ENCODE peak calls at places on chromosomes 2 and 18, in seven cellular contexts. P, Z, J, C, D, L and A are unnamed samples.

GRCh38 chr2:146262606-146263005 is 1582.2 kb upstream of the ACVR2A start:
- DNase-seq in P (no peak), Z (no peak), J (no peak), C (no peak), D (no peak), L (no peak), A (no peak)

GRCh38 chr18:34576622-34577021 is 133.5 kb upstream of the DTNA start:
- DNase-seq in P (no peak), Z (no peak), J (no peak), C (no peak), D (no peak), L (no peak), A (no peak)

GRCh38 chr2:229927817-229928321 is 5.6 kb downstream of the FBXO36 start:
- DNase-seq in P (no peak), Z (no peak), J (no peak), C (no peak), D (peak; percentile 43), L (no peak), A (peak; percentile 71)

GRCh38 chr2:204325468-204325867 is 219.8 kb upstream of the PARD3B start:
- DNase-seq in P (peak; percentile 81), Z (peak; percentile 67), J (peak; percentile 87), C (peak; percentile 88), D (peak; percentile 82), L (peak; percentile 69), A (peak; percentile 87)

GRCh38 chr2:207782238-207783030 is 12.7 kb upstream of the FZD5 start:
- DNase-seq in P (no peak), Z (no peak), J (no peak), C (no peak), D (no peak), L (no peak), A (no peak)

GRCh38 chr18:29753379-29753778 is 1289.2 kb downstream of the DSC3 start:
- DNase-seq in P (no peak), Z (no peak), J (no peak), C (no peak), D (peak; percentile 57), L (no peak), A (peak; percentile 50)

GRCh38 chr2:127108090-127108523 is 1.2 kb upstream of the BIN1 start:
- DNase-seq in P (no peak), Z (no peak), J (no peak), C (no peak), D (no peak), L (peak; percentile 31), A (no peak)

GRCh38 chr2:192390401-192390800 is 195.7 kb upstream of the TMEFF2 start:
- DNase-seq in P (no peak), Z (no peak), J (no peak), C (no peak), D (no peak), L (no peak), A (no peak)

GRCh38 chr2:119311831-119312230 is 54.8 kb downstream of the C2orf76 start:
- DNase-seq in P (no peak), Z (no peak), J (no peak), C (no peak), D (no peak), L (no peak), A (no peak)

GRCh38 chr2:8120979-8121825 is 560.7 kb upstream of the ID2 start:
- DNase-seq in P (no peak), Z (no peak), J (peak; percentile 91), C (no peak), D (peak; percentile 22), L (no peak), A (peak; percentile 35)

GRCh38 chr18:49025426-49025766 is 74.6 kb upstream of the SMAD7 start:
- DNase-seq in P (no peak), Z (no peak), J (no peak), C (no peak), D (no peak), L (no peak), A (no peak)

GRCh38 chr2:156982615-156983014 is 274.9 kb upstream of the GALNT5 start:
- DNase-seq in P (no peak), Z (no peak), J (no peak), C (no peak), D (no peak), L (no peak), A (peak; percentile 0)

GRCh38 chr2:28915939-28916338 is 21.5 kb downstream of the WDR43 start:
- DNase-seq in P (no peak), Z (no peak), J (peak; percentile 78), C (no peak), D (peak; percentile 53), L (no peak), A (no peak)

GRCh38 chr2:37526856-37527255 is 144.6 kb downstream of the CDC42EP3 start:
- DNase-seq in P (no peak), Z (no peak), J (no peak), C (no peak), D (no peak), L (no peak), A (no peak)

GRCh38 chr2:37529830-37530452 is 141.5 kb downstream of the CDC42EP3 start:
- DNase-seq in P (no peak), Z (no peak), J (no peak), C (no peak), D (no peak), L (no peak), A (peak; percentile 20)

GRCh38 chr2:37527362-37527761 is 144.1 kb downstream of the CDC42EP3 start:
- DNase-seq in P (no peak), Z (no peak), J (no peak), C (no peak), D (no peak), L (no peak), A (no peak)

GRCh38 chr2:37532503-37532902 is 138.9 kb downstream of the CDC42EP3 start:
- DNase-seq in P (no peak), Z (no peak), J (no peak), C (no peak), D (no peak), L (no peak), A (no peak)
- H3K4ac ChIP-seq in P (no peak overlapping the region), Z (no peak overlapping the region), J (no peak overlapping the region), C (no peak overlapping the region), D (no peak overlapping the region), L (no peak overlapping the region), A (no peak overlapping the region)

GRCh38 chr2:97761192-97761591 is 47.8 kb downstream of the ZAP70 start:
- DNase-seq in P (no peak), Z (no peak), J (no peak), C (no peak), D (no peak), L (no peak), A (no peak)
- H3K4ac ChIP-seq in P (peak overlapping the region; percentile 57), Z (no peak overlapping the region), J (no peak overlapping the region), C (no peak overlapping the region), D (no peak overlapping the region), L (no peak overlapping the region), A (no peak overlapping the region)

GRCh38 chr18:36535202-36535935 is 237.9 kb downstream of the FHOD3 start:
- DNase-seq in P (no peak), Z (peak; percentile 29), J (no peak), C (no peak), D (no peak), L (peak; percentile 17), A (no peak)

GRCh38 chr18:36544036-36544725 is 246.7 kb downstream of the FHOD3 start:
- DNase-seq in P (no peak), Z (no peak), J (no peak), C (no peak), D (no peak), L (no peak), A (no peak)

GRCh38 chr18:36536426-36536825 is 238.9 kb downstream of the FHOD3 start:
- DNase-seq in P (peak; percentile 11), Z (peak; percentile 47), J (no peak), C (no peak), D (no peak), L (peak; percentile 31), A (no peak)

GRCh38 chr18:36537289-36537688 is 239.8 kb downstream of the FHOD3 start:
- DNase-seq in P (no peak), Z (peak; percentile 35), J (no peak), C (no peak), D (no peak), L (peak; percentile 7), A (no peak)

GRCh38 chr18:36539674-36540073 is 242.2 kb downstream of the FHOD3 start:
- DNase-seq in P (no peak), Z (no peak), J (no peak), C (no peak), D (no peak), L (no peak), A (peak; percentile 35)
- H3K4ac ChIP-seq in P (no peak overlapping the region), Z (no peak overlapping the region), J (no peak overlapping the region), C (no peak overlapping the region), D (no peak overlapping the region), L (no peak overlapping the region), A (no peak overlapping the region)

DNA sequence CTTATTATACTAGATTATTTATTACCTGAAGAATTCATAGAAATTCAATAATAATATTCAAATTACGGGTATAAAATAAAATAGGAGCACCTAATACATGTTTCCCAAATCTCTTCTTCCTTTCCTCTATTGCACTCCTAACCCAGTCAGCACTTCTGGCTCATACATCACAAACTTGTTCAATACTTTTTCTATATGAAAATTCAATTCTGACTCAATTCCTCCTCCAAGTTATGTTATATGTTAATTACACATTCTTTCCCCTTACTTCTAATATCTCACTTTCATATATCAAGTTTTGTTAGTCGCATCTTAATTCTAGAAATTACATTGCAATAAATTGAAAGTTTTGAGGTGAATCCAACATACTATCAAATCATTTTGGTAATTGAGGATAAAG is 17.9 kb upstream of the COL3A1 start:
- DNase-seq in P (no peak), Z (no peak), J (no peak), C (no peak), D (no peak), L (no peak), A (no peak)
- H3K4ac ChIP-seq in P (no peak overlapping the region), Z (no peak overlapping the region), J (no peak overlapping the region), C (no peak overlapping the region), D (no peak overlapping the region), L (no peak overlapping the region), A (no peak overlapping the region)

DNA sequence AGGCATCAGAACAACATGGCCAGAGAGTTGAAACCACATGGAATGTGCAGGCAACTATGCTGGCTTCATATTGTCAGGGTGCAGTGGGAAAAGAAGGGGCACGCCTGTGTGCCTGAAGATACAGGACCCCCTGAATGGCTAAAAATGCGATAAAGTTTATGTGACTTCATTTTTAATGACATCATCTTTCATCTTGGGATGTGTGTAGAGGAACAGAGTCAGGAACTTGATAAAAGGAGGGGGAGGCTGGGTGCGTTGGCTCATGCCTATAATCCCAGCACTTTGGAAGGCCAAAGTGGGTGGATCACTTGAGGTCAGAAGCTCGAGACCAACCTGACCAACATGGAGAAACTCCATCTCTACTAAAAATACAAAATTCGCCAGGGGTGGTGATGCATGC is 872.6 kb downstream of the TDRD15 start:
- DNase-seq in P (no peak), Z (no peak), J (no peak), C (no peak), D (no peak), L (no peak), A (no peak)
- H3K4ac ChIP-seq in P (no peak overlapping the region), Z (no peak overlapping the region), J (no peak overlapping the region), C (no peak overlapping the region), D (no peak overlapping the region), L (no peak overlapping the region), A (no peak overlapping the region)

GRCh38 chr2:62489702-62490101 is 16.3 kb downstream of the TMEM17 start:
- DNase-seq in P (no peak), Z (no peak), J (no peak), C (no peak), D (no peak), L (no peak), A (no peak)
- H3K4ac ChIP-seq in P (no peak overlapping the region), Z (no peak overlapping the region), J (no peak overlapping the region), C (no peak overlapping the region), D (no peak overlapping the region), L (no peak overlapping the region), A (no peak overlapping the region)